ENCODE peak calls at places on chromosomes 12 and 14, in ten cellular contexts. One of them, this sample, is unnamed.

GRCh38 chr12:115402443-115403170 is 718.6 kb upstream of the TBX3 start:
- DNase-seq in endothelial cell of umbilical vein: no peak
- DNase-seq in Ammon's horn: no peak
- DNase-seq in HCEC 1CT: no peak
- DNase-seq in breast epithelium: no peak
- DNase-seq in aorta: no peak
- DNase-seq in ascending aorta: no peak
- DNase-seq in adipocyte: no peak
- DNase-seq in NCI-H2081: no peak
- DNase-seq in lung: no peak
- DNase-seq in this sample: no peak

GRCh38 chr12:93759512-93760081 is 82.4 kb downstream of the CRADD start:
- DNase-seq in ascending aorta: no peak
- DNase-seq in Ammon's horn: no peak
- DNase-seq in HCEC 1CT: no peak
- DNase-seq in NCI-H2081: no peak
- DNase-seq in aorta: no peak
- DNase-seq in breast epithelium: no peak
- DNase-seq in endothelial cell of umbilical vein: peak; percentile 43
- DNase-seq in adipocyte: no peak
- DNase-seq in lung: no peak
- DNase-seq in this sample: no peak

GRCh38 chr12:46386360-46386867 is 13.8 kb upstream of the SLC38A2 start:
- DNase-seq in lung: no peak
- DNase-seq in NCI-H2081: no peak
- DNase-seq in aorta: no peak
- DNase-seq in HCEC 1CT: peak; percentile 98
- DNase-seq in adipocyte: peak; percentile 97
- DNase-seq in breast epithelium: no peak
- DNase-seq in endothelial cell of umbilical vein: peak; percentile 77
- DNase-seq in Ammon's horn: no peak
- DNase-seq in ascending aorta: no peak
- DNase-seq in this sample: no peak

GRCh38 chr12:113479578-113480335 is 8.1 kb upstream of the LHX5 start:
- DNase-seq in aorta: no peak
- DNase-seq in adipocyte: peak; percentile 65
- DNase-seq in lung: no peak
- DNase-seq in NCI-H2081: no peak
- DNase-seq in Ammon's horn: no peak
- DNase-seq in endothelial cell of umbilical vein: peak; percentile 28
- DNase-seq in HCEC 1CT: no peak
- DNase-seq in ascending aorta: no peak
- DNase-seq in breast epithelium: no peak
- DNase-seq in this sample: no peak

GRCh38 chr12:30286345-30286926 is 409.2 kb downstream of the IPO8 start:
- DNase-seq in endothelial cell of umbilical vein: peak; percentile 64
- DNase-seq in HCEC 1CT: peak; percentile 51
- DNase-seq in breast epithelium: no peak
- DNase-seq in Ammon's horn: no peak
- DNase-seq in aorta: no peak
- DNase-seq in ascending aorta: no peak
- DNase-seq in adipocyte: peak; percentile 77
- DNase-seq in NCI-H2081: peak; percentile 4
- DNase-seq in lung: no peak
- DNase-seq in this sample: no peak

GRCh38 chr14:74029136-74029535 is 10.0 kb downstream of the BBOF1 start:
- DNase-seq in adipocyte: no peak
- DNase-seq in aorta: no peak
- DNase-seq in NCI-H2081: no peak
- DNase-seq in endothelial cell of umbilical vein: no peak
- DNase-seq in breast epithelium: no peak
- DNase-seq in ascending aorta: no peak
- DNase-seq in lung: no peak
- DNase-seq in HCEC 1CT: no peak
- DNase-seq in Ammon's horn: no peak
- DNase-seq in this sample: no peak

GRCh38 chr12:122125452-122126341 is 47.1 kb downstream of the MLXIP start:
- DNase-seq in endothelial cell of umbilical vein: no peak
- DNase-seq in aorta: peak; percentile 48
- DNase-seq in HCEC 1CT: no peak
- DNase-seq in lung: no peak
- DNase-seq in breast epithelium: no peak
- DNase-seq in Ammon's horn: no peak
- DNase-seq in ascending aorta: no peak
- DNase-seq in NCI-H2081: no peak
- DNase-seq in adipocyte: no peak
- DNase-seq in this sample: no peak

GRCh38 chr12:60398547-60398946 is 802.7 kb downstream of the SLC16A7 start:
- DNase-seq in HCEC 1CT: peak; percentile 34
- DNase-seq in breast epithelium: no peak
- DNase-seq in ascending aorta: no peak
- DNase-seq in NCI-H2081: no peak
- DNase-seq in aorta: no peak
- DNase-seq in adipocyte: peak; percentile 72
- DNase-seq in endothelial cell of umbilical vein: no peak
- DNase-seq in Ammon's horn: no peak
- DNase-seq in lung: no peak
- DNase-seq in this sample: no peak

GRCh38 chr12:105275997-105276760 is 40.2 kb upstream of the APPL2 start:
- DNase-seq in HCEC 1CT: no peak
- DNase-seq in aorta: no peak
- DNase-seq in NCI-H2081: peak; percentile 88
- DNase-seq in breast epithelium: no peak
- DNase-seq in Ammon's horn: no peak
- DNase-seq in adipocyte: no peak
- DNase-seq in lung: no peak
- DNase-seq in ascending aorta: no peak
- DNase-seq in endothelial cell of umbilical vein: no peak
- DNase-seq in this sample: no peak

GRCh38 chr12:53952871-53953734 is 1.6 kb upstream of the HOXC12 start:
- DNase-seq in adipocyte: peak; percentile 29
- DNase-seq in endothelial cell of umbilical vein: no peak
- DNase-seq in HCEC 1CT: no peak
- DNase-seq in NCI-H2081: no peak
- DNase-seq in aorta: peak; percentile 72
- DNase-seq in ascending aorta: no peak
- DNase-seq in lung: no peak
- DNase-seq in Ammon's horn: no peak
- DNase-seq in breast epithelium: no peak
- DNase-seq in this sample: no peak

GRCh38 chr14:63760014-63760413 is 32.1 kb upstream of the SGPP1 start:
- DNase-seq in aorta: no peak
- DNase-seq in endothelial cell of umbilical vein: no peak
- DNase-seq in breast epithelium: no peak
- DNase-seq in ascending aorta: no peak
- DNase-seq in HCEC 1CT: no peak
- DNase-seq in adipocyte: no peak
- DNase-seq in Ammon's horn: no peak
- DNase-seq in NCI-H2081: no peak
- DNase-seq in lung: no peak
- DNase-seq in this sample: no peak

GRCh38 chr12:101243074-101243473 is 33.0 kb upstream of the SLC5A8 start:
- DNase-seq in HCEC 1CT: peak; percentile 30
- DNase-seq in ascending aorta: no peak
- DNase-seq in adipocyte: no peak
- DNase-seq in aorta: no peak
- DNase-seq in lung: no peak
- DNase-seq in breast epithelium: no peak
- DNase-seq in endothelial cell of umbilical vein: no peak
- DNase-seq in Ammon's horn: no peak
- DNase-seq in NCI-H2081: no peak
- DNase-seq in this sample: no peak

GRCh38 chr14:102853703-102854396 is 68.6 kb upstream of the AMN start:
- DNase-seq in aorta: no peak
- DNase-seq in lung: no peak
- DNase-seq in breast epithelium: no peak
- DNase-seq in Ammon's horn: no peak
- DNase-seq in HCEC 1CT: no peak
- DNase-seq in endothelial cell of umbilical vein: no peak
- DNase-seq in adipocyte: peak; percentile 6
- DNase-seq in ascending aorta: no peak
- DNase-seq in NCI-H2081: no peak
- DNase-seq in this sample: no peak

GRCh38 chr14:92986254-92987147 is 63.6 kb downstream of the CHGA start:
- DNase-seq in endothelial cell of umbilical vein: peak; percentile 27
- DNase-seq in breast epithelium: no peak
- DNase-seq in Ammon's horn: peak; percentile 68
- DNase-seq in NCI-H2081: no peak
- DNase-seq in lung: peak; percentile 77
- DNase-seq in HCEC 1CT: peak; percentile 49
- DNase-seq in aorta: peak; percentile 76
- DNase-seq in ascending aorta: no peak
- DNase-seq in adipocyte: peak; percentile 75
- DNase-seq in this sample: no peak

GRCh38 chr12:83893101-83893500 is 1019.5 kb downstream of the SLC6A15 start:
- DNase-seq in NCI-H2081: no peak
- DNase-seq in adipocyte: peak; percentile 54
- DNase-seq in ascending aorta: no peak
- DNase-seq in endothelial cell of umbilical vein: no peak
- DNase-seq in breast epithelium: no peak
- DNase-seq in HCEC 1CT: peak; percentile 14
- DNase-seq in Ammon's horn: no peak
- DNase-seq in aorta: no peak
- DNase-seq in lung: no peak
- DNase-seq in this sample: no peak

This sample was measured in right atrium auricular region.